ENCODE peak calls at places on chromosomes 12 and 14, in four cellular contexts. U is stimulated activated effector memory CD8-positive, alpha-beta T cell treated with anti-CD3 and anti-CD28 coated beads, Interleukin-12 subunit alpha, Interleukin-12 subunit beta, amount 100 ng/mL, for 72 hours; N is choroid plexus epithelial cell; Q is LHCN-M2. K is an unnamed sample.

GRCh38 chr14:24338843-24339242 is 948 bp downstream of the RIPK3 start:
- DNase-seq in U (no peak), N (no peak), Q (no peak), K (no peak)

GRCh38 chr12:116121453-116121871 is 156.0 kb downstream of the MED13L start:
- DNase-seq in U (no peak), N (peak; percentile 81), Q (peak; percentile 84), K (no peak)

GRCh38 chr14:27049611-27050172 is 451.9 kb upstream of the NOVA1 start:
- DNase-seq in U (no peak), N (no peak), Q (no peak), K (peak; percentile 34)

GRCh38 chr12:20426191-20426590 is 57.9 kb downstream of the PDE3A start:
- DNase-seq in U (no peak), N (no peak), Q (no peak), K (no peak)

GRCh38 chr14:38207830-38208815 is at the start of gene SSTR1:
- DNase-seq in U (no peak), N (no peak), Q (no peak), K (peak; percentile 67)

GRCh38 chr12:3432868-3433267 is 58.1 kb upstream of the PRMT8 start:
- DNase-seq in U (no peak), N (no peak), Q (no peak), K (no peak)

GRCh38 chr12:104752883-104753282 is 205.2 kb downstream of the SLC41A2 start:
- DNase-seq in U (no peak), N (no peak), Q (no peak), K (no peak)

GRCh38 chr14:69204753-69205152 is 13.5 kb downstream of the EXD2 start:
- DNase-seq in U (no peak), N (no peak), Q (peak; percentile 56), K (peak; percentile 31)

GRCh38 chr14:54221971-54222370 is 174.8 kb upstream of the CDKN3 start:
- DNase-seq in U (no peak), N (no peak), Q (no peak), K (no peak)

GRCh38 chr12:84148335-84148734 is 764.3 kb downstream of the SLC6A15 start:
- DNase-seq in U (no peak), N (no peak), Q (no peak), K (no peak)

GRCh38 chr12:45088608-45089007 is 37.7 kb upstream of the DBX2 start:
- DNase-seq in U (no peak), N (no peak), Q (no peak), K (no peak)

GRCh38 chr14:102223682-102224081 is 81.3 kb downstream of the MOK start:
- DNase-seq in U (no peak), N (no peak), Q (peak; percentile 79), K (no peak)

GRCh38 chr14:76396714-76397187 is 20.8 kb downstream of the ESRRB start:
- DNase-seq in U (no peak), N (no peak), Q (no peak), K (no peak)

GRCh38 chr14:104567141-104567956 is 12.2 kb upstream of the C14orf180 start:
- DNase-seq in U (no peak), N (no peak), Q (no peak), K (no peak)

GRCh38 chr12:49705479-49706267 is 1.5 kb downstream of the FMNL3 start:
- DNase-seq in U (peak; percentile 70), N (peak; percentile 64), Q (peak; percentile 80), K (no peak)

GRCh38 chr12:2172040-2172439 is 119.3 kb downstream of the CACNA1C start:
- DNase-seq in U (no peak), N (no peak), Q (no peak), K (no peak)

GRCh38 chr14:94689218-94689984 is 77.2 kb downstream of the SERPINA3 start:
- DNase-seq in U (peak; percentile 78), N (peak; percentile 61), Q (no peak), K (peak; percentile 7)

GRCh38 chr14:69094481-69094880 is 58.4 kb downstream of the DCAF5 start:
- DNase-seq in U (no peak), N (peak; percentile 56), Q (no peak), K (no peak)

GRCh38 chr12:65895759-65896656 is 71.7 kb downstream of the HMGA2 start:
- DNase-seq in U (no peak), N (no peak), Q (no peak), K (no peak)

GRCh38 chr12:1793426-1794210 is 26.7 kb upstream of the LRTM2 start:
- DNase-seq in U (no peak), N (no peak), Q (no peak), K (no peak)

GRCh38 chr12:65656904-65657351 is 167.4 kb upstream of the HMGA2 start:
- DNase-seq in U (no peak), N (peak; percentile 98), Q (peak; percentile 100), K (no peak)

GRCh38 chr14:70887207-70888150 is 19.8 kb upstream of the PCNX1 start:
- DNase-seq in U (no peak), N (peak; percentile 95), Q (peak; percentile 39), K (no peak)

GRCh38 chr12:27969901-27970390 is 2.6 kb downstream of the PTHLH start:
- DNase-seq in U (peak; percentile 70), N (peak; percentile 55), Q (peak; percentile 37), K (no peak)

GRCh38 chr14:23154876-23155587 is 28.4 kb downstream of the SLC7A8 start:
- DNase-seq in U (no peak), N (peak; percentile 84), Q (peak; percentile 94), K (peak; percentile 25)

GRCh38 chr14:104047761-104048160 is 37.7 kb upstream of the ASPG start:
- DNase-seq in U (no peak), N (no peak), Q (peak; percentile 71), K (no peak)

GRCh38 chr12:90090929-90091651 is 382.5 kb upstream of the ATP2B1 start:
- DNase-seq in U (peak; percentile 52), N (peak; percentile 78), Q (peak; percentile 98), K (no peak)